ENCODE peak calls at places on chromosomes 7 and 10, in ten cellular contexts. E is PC-9; J is progenitor cell of endocrine pancreas; A is WTC11; U is HFFc6; Q is PC-3; D is cardiac muscle cell; B is A549; I is CD4-positive, alpha-beta T cell; C is ovary. V is an unnamed sample.

GRCh38 chr10:55283041-55283440 is 482.0 kb upstream of the PCDH15 start:
- DNase-seq in A (no peak), E (no peak), D (no peak), U (no peak), I (no peak), J (no peak), Q (peak; percentile 34), C (no peak), B (no peak), V (peak; percentile 5)

GRCh38 chr10:131891196-131891928 is 9.4 kb upstream of the PPP2R2D start:
- DNase-seq in C (no peak), I (no peak), D (no peak), J (no peak), E (no peak), U (no peak), A (peak; percentile 50), B (peak; percentile 46), Q (no peak), V (no peak)

GRCh38 chr7:778271-778967 is 51.3 kb upstream of the PRKAR1B start:
- DNase-seq in D (no peak), B (no peak), C (no peak), U (no peak), E (no peak), Q (no peak), J (no peak), A (no peak), I (no peak), V (no peak)

GRCh38 chr7:151592330-151592729 is 72.6 kb upstream of the RHEB start:
- DNase-seq in Q (no peak), B (no peak), A (no peak), C (no peak), U (no peak), E (no peak), D (no peak), I (no peak), J (no peak), V (no peak)

GRCh38 chr10:97087296-97087695 is 98.5 kb downstream of the SLIT1 start:
- DNase-seq in U (no peak), I (no peak), J (no peak), D (no peak), Q (no peak), E (no peak), B (no peak), C (no peak), A (no peak), V (no peak)

GRCh38 chr10:28631896-28632596 is 45.3 kb upstream of the BAMBI start:
- DNase-seq in I (no peak), U (no peak), C (no peak), A (no peak), E (no peak), D (no peak), B (no peak), J (no peak), Q (peak; percentile 47), V (no peak)

GRCh38 chr7:105636982-105637381 is 55.7 kb upstream of the EFCAB10 start:
- DNase-seq in C (no peak), E (no peak), I (no peak), D (no peak), U (no peak), Q (no peak), J (no peak), A (no peak), B (no peak), V (no peak)

GRCh38 chr7:36287371-36288241 is 102.1 kb upstream of the ANLN start:
- DNase-seq in B (peak; percentile 57), U (peak; percentile 23), C (no peak), D (no peak), J (no peak), I (peak; percentile 35), A (no peak), E (peak; percentile 94), Q (peak; percentile 67), V (no peak)

DNA sequence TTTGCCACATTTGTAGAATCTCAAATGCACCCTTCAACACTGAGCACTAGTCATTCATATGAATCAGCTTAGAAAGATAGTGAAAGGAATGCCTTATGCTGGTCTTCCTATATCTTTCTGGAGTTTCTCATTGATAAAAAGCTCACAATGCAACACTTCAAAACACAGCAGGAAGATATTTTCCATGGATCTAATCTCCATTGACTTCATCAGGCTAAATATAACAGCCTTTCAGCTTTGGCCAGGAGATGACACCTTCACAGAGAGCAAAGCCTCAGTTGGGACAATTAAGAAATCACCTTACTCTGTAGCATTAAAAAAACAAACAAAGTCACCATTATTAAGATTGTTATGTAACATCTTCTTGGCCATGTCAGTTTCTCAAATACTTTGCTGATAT is 6.7 kb downstream of the NRP1 start:
- DNase-seq in I (no peak), Q (peak; percentile 75), E (no peak), B (no peak), D (peak; percentile 38), C (no peak), J (no peak), A (no peak), U (no peak), V (no peak)
- TF ChIP-seq CTCF in I (no peak), Q (peak; percentile 97), E (peak; percentile 37), B (peak; percentile 50), D (peak; percentile 34), C (no peak), J (peak; percentile 13), A (no peak), U (peak; percentile 72), V (peak; percentile 46)

GRCh38 chr10:1102392-1102791 is 46.2 kb downstream of the WDR37 start:
- DNase-seq in A (no peak), J (no peak), U (no peak), I (no peak), Q (no peak), B (no peak), C (no peak), E (no peak), D (no peak), V (no peak)

GRCh38 chr10:1101946-1102345 is 45.8 kb downstream of the WDR37 start:
- DNase-seq in I (no peak), Q (no peak), D (no peak), C (no peak), E (no peak), J (no peak), B (no peak), A (no peak), U (no peak), V (no peak)

GRCh38 chr10:1102836-1103235 is 46.7 kb downstream of the WDR37 start:
- DNase-seq in Q (peak; percentile 7), E (no peak), D (no peak), I (no peak), B (no peak), C (no peak), A (no peak), J (no peak), U (no peak), V (no peak)

GRCh38 chr10:1100143-1100542 is 44.0 kb downstream of the WDR37 start:
- DNase-seq in I (no peak), U (no peak), E (no peak), Q (no peak), A (no peak), B (no peak), C (no peak), J (no peak), D (peak; percentile 7), V (peak; percentile 17)

GRCh38 chr10:1100691-1101368 is 44.6 kb downstream of the WDR37 start:
- DNase-seq in Q (no peak), C (no peak), B (no peak), E (no peak), A (peak; percentile 59), U (no peak), I (no peak), D (no peak), J (no peak), V (no peak)
- TF ChIP-seq CTCF in Q (no peak), C (no peak), B (no peak), E (no peak), A (no peak), U (no peak), I (no peak), D (no peak), J (peak; percentile 40), V (no peak)

DNA sequence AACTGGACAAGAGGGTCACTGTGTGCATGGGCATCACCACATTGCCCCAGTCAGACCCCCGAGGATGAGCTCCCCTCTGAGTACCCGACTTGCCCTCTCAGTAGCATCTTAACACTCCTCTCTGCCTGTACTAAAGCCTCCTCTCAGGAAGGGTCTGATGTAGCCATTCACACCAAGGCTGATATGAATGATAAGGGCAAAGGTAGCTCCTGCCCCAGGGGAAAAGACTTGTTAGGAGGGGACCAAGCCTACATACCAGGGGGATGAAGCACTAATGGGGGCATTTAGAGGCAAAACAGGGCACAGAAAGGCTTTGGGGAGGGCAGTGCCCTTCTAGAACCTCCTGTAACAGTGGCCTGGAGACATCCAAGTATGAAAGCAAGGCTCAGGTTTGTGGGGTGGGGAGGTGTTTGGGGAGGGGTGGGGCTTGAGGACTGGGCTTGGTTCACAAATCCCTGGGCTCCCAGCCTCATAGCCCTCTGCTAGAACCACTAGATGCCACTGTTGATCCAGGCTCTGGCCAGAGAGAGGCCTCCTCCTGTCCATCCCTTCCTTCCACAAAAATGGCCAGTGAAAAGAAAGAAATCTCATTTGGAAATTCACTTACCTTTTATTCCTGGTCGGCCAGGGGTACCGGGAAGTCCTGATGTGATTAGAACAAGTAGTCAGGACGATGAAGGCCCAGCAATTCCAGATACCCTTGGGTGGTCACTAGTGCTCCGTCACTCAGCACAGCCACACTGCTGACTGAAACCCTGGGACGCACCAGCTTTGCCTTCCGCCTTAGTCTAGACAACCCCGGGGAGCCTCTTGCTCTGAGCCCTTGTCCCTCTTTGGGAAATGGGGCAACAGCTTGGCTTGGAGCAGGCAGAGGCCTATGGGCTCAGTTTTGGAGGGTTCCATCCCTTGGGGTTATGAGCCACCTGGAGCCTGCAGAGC is 40.3 kb downstream of the COL17A1 start:
- DNase-seq in B (peak; percentile 78), J (peak; percentile 27), C (peak; percentile 33), Q (peak; percentile 80), U (peak; percentile 75), A (peak; percentile 78), E (peak; percentile 48), D (peak; percentile 82), I (no peak), V (peak; percentile 87)
- TF ChIP-seq CTCF in B (peak; percentile 93), J (peak; percentile 72), C (no peak), Q (peak; percentile 70), U (peak; percentile 84), A (peak; percentile 21), E (peak; percentile 71), D (peak; percentile 87), I (no peak), V (peak; percentile 90)

GRCh38 chr7:21544303-21544656 is 1.4 kb downstream of the DNAH11 start:
- DNase-seq in C (no peak), Q (no peak), E (peak; percentile 17), D (no peak), B (no peak), A (no peak), U (no peak), I (no peak), J (no peak), V (no peak)

GRCh38 chr7:21547511-21547910 is 4.7 kb downstream of the DNAH11 start:
- DNase-seq in I (no peak), J (no peak), A (no peak), E (no peak), B (no peak), D (peak; percentile 16), U (no peak), Q (peak; percentile 67), C (no peak), V (peak; percentile 56)

GRCh38 chr7:21538936-21539335 is 3.9 kb upstream of the DNAH11 start:
- DNase-seq in I (no peak), J (no peak), D (no peak), E (no peak), Q (no peak), C (no peak), B (no peak), A (no peak), U (no peak), V (no peak)

GRCh38 chr7:21543528-21544302 is 876 bp downstream of the DNAH11 start:
- DNase-seq in A (no peak), U (no peak), B (no peak), I (no peak), Q (peak; percentile 55), C (peak; percentile 14), J (peak; percentile 9), E (no peak), D (peak; percentile 27), V (peak; percentile 41)

GRCh38 chr7:21542891-21543527 is at the start of gene DNAH11:
- DNase-seq in B (peak; percentile 24), C (peak; percentile 20), I (no peak), D (peak; percentile 30), A (peak; percentile 80), E (no peak), U (no peak), Q (peak; percentile 55), J (peak; percentile 47), V (peak; percentile 39)
- TF ChIP-seq CTCF in B (no peak), C (no peak), I (no peak), D (no peak), A (no peak), E (no peak), U (no peak), Q (no peak), J (peak; percentile 35), V (no peak)